ENCODE peak calls at places on chromosomes 13 and 19, in ten cellular contexts. One of them, this sample, is unnamed. For H3K36me3, the result is how much of the 10 kb centered on the place peaks cover.

GRCh38 chr19:6099037-6099436 is 11.3 kb downstream of the RFX2 start:
- DNase-seq in HepG2: no peak
- DNase-seq in tibial nerve: no peak
- DNase-seq in upper lobe of left lung: no peak
- DNase-seq in stomach: no peak
- DNase-seq in esophagus muscularis mucosa: no peak
- DNase-seq in K562: no peak
- DNase-seq in sigmoid colon: no peak
- DNase-seq in transverse colon: no peak
- DNase-seq in H1: no peak
- DNase-seq in this sample: no peak

GRCh38 chr13:96214804-96215445 is 125.0 kb downstream of the HS6ST3 start:
- DNase-seq in HepG2: no peak
- DNase-seq in tibial nerve: no peak
- DNase-seq in upper lobe of left lung: no peak
- DNase-seq in stomach: no peak
- DNase-seq in esophagus muscularis mucosa: no peak
- DNase-seq in K562: peak
- DNase-seq in sigmoid colon: no peak
- DNase-seq in transverse colon: no peak
- DNase-seq in H1: no peak
- DNase-seq in this sample: no peak

GRCh38 chr19:50333737-50334617 is 4.8 kb upstream of the KCNC3 start:
- DNase-seq in HepG2: no peak
- DNase-seq in tibial nerve: no peak
- DNase-seq in upper lobe of left lung: peak
- DNase-seq in stomach: peak
- DNase-seq in esophagus muscularis mucosa: no peak
- DNase-seq in K562: peak
- DNase-seq in sigmoid colon: peak
- DNase-seq in transverse colon: peak
- DNase-seq in H1: no peak
- DNase-seq in this sample: no peak

GRCh38 chr19:53812335-53812734 is 11.8 kb downstream of the NLRP12 start:
- DNase-seq in HepG2: no peak
- DNase-seq in tibial nerve: no peak
- DNase-seq in upper lobe of left lung: no peak
- DNase-seq in stomach: no peak
- DNase-seq in esophagus muscularis mucosa: no peak
- DNase-seq in K562: peak
- DNase-seq in sigmoid colon: no peak
- DNase-seq in transverse colon: no peak
- DNase-seq in H1: no peak
- DNase-seq in this sample: no peak

GRCh38 chr19:30358319-30358718 is 13.9 kb upstream of the ZNF536 start:
- DNase-seq in HepG2: no peak
- DNase-seq in tibial nerve: no peak
- DNase-seq in upper lobe of left lung: no peak
- DNase-seq in stomach: no peak
- DNase-seq in esophagus muscularis mucosa: no peak
- DNase-seq in K562: no peak
- DNase-seq in sigmoid colon: no peak
- DNase-seq in transverse colon: no peak
- DNase-seq in H1: no peak
- DNase-seq in this sample: no peak

GRCh38 chr19:13060233-13060963 is 42.3 kb downstream of the LYL1 start:
- DNase-seq in HepG2: peak
- DNase-seq in tibial nerve: no peak
- DNase-seq in upper lobe of left lung: peak
- DNase-seq in stomach: no peak
- DNase-seq in esophagus muscularis mucosa: no peak
- DNase-seq in K562: no peak
- DNase-seq in sigmoid colon: no peak
- DNase-seq in transverse colon: peak
- DNase-seq in H1: no peak
- DNase-seq in this sample: no peak

GRCh38 chr19:10961073-10961762 is 388 bp downstream of the SMARCA4 start:
- DNase-seq in HepG2: no peak
- DNase-seq in tibial nerve: peak
- DNase-seq in upper lobe of left lung: no peak
- DNase-seq in stomach: peak
- DNase-seq in esophagus muscularis mucosa: no peak
- DNase-seq in K562: peak
- DNase-seq in sigmoid colon: peak
- DNase-seq in transverse colon: peak
- DNase-seq in H1: no peak
- DNase-seq in this sample: no peak

GRCh38 chr13:89688908-89689307 is 1658.6 kb upstream of the MIR17HG start:
- DNase-seq in HepG2: no peak
- DNase-seq in tibial nerve: no peak
- DNase-seq in upper lobe of left lung: no peak
- DNase-seq in stomach: no peak
- DNase-seq in esophagus muscularis mucosa: no peak
- DNase-seq in K562: no peak
- DNase-seq in sigmoid colon: no peak
- DNase-seq in transverse colon: no peak
- DNase-seq in H1: no peak
- DNase-seq in this sample: no peak

GRCh38 chr13:44238011-44238421 is 135.6 kb upstream of the SERP2 start:
- DNase-seq in HepG2: no peak
- DNase-seq in tibial nerve: no peak
- DNase-seq in upper lobe of left lung: no peak
- DNase-seq in stomach: no peak
- DNase-seq in esophagus muscularis mucosa: no peak
- DNase-seq in K562: no peak
- DNase-seq in sigmoid colon: no peak
- DNase-seq in transverse colon: no peak
- DNase-seq in H1: no peak
- DNase-seq in this sample: no peak

GRCh38 chr19:41296323-41296935 is 13.5 kb upstream of the CCDC97 start:
- DNase-seq in HepG2: no peak
- DNase-seq in tibial nerve: no peak
- DNase-seq in upper lobe of left lung: no peak
- DNase-seq in stomach: no peak
- DNase-seq in esophagus muscularis mucosa: no peak
- DNase-seq in K562: no peak
- DNase-seq in sigmoid colon: no peak
- DNase-seq in transverse colon: peak
- DNase-seq in H1: no peak
- DNase-seq in this sample: no peak

GRCh38 chr19:710767-711166 is 2.0 kb downstream of the PALM start:
- DNase-seq in HepG2: no peak
- DNase-seq in tibial nerve: no peak
- DNase-seq in upper lobe of left lung: peak
- DNase-seq in stomach: no peak
- DNase-seq in esophagus muscularis mucosa: no peak
- DNase-seq in K562: no peak
- DNase-seq in sigmoid colon: no peak
- DNase-seq in transverse colon: no peak
- DNase-seq in H1: no peak
- DNase-seq in this sample: no peak

GRCh38 chr13:50071399-50071798 is 56.2 kb downstream of the KCNRG start:
- DNase-seq in HepG2: no peak
- DNase-seq in tibial nerve: no peak
- DNase-seq in upper lobe of left lung: no peak
- DNase-seq in stomach: no peak
- DNase-seq in esophagus muscularis mucosa: no peak
- DNase-seq in K562: no peak
- DNase-seq in sigmoid colon: no peak
- DNase-seq in transverse colon: no peak
- DNase-seq in H1: no peak
- DNase-seq in this sample: no peak

GRCh38 chr13:50060718-50061117 is 45.5 kb downstream of the KCNRG start:
- DNase-seq in HepG2: no peak
- DNase-seq in tibial nerve: no peak
- DNase-seq in upper lobe of left lung: no peak
- DNase-seq in stomach: no peak
- DNase-seq in esophagus muscularis mucosa: no peak
- DNase-seq in K562: no peak
- DNase-seq in sigmoid colon: no peak
- DNase-seq in transverse colon: no peak
- DNase-seq in H1: no peak
- DNase-seq in this sample: no peak

GRCh38 chr13:50069255-50069654 is 54.0 kb downstream of the KCNRG start:
- DNase-seq in HepG2: no peak
- DNase-seq in tibial nerve: no peak
- DNase-seq in upper lobe of left lung: no peak
- DNase-seq in stomach: no peak
- DNase-seq in esophagus muscularis mucosa: no peak
- DNase-seq in K562: no peak
- DNase-seq in sigmoid colon: no peak
- DNase-seq in transverse colon: no peak
- DNase-seq in H1: no peak
- DNase-seq in this sample: no peak

GRCh38 chr13:50068508-50068907 is 53.3 kb downstream of the KCNRG start:
- DNase-seq in HepG2: no peak
- DNase-seq in tibial nerve: no peak
- DNase-seq in upper lobe of left lung: no peak
- DNase-seq in stomach: no peak
- DNase-seq in esophagus muscularis mucosa: no peak
- DNase-seq in K562: no peak
- DNase-seq in sigmoid colon: no peak
- DNase-seq in transverse colon: no peak
- DNase-seq in H1: no peak
- DNase-seq in this sample: no peak

DNA sequence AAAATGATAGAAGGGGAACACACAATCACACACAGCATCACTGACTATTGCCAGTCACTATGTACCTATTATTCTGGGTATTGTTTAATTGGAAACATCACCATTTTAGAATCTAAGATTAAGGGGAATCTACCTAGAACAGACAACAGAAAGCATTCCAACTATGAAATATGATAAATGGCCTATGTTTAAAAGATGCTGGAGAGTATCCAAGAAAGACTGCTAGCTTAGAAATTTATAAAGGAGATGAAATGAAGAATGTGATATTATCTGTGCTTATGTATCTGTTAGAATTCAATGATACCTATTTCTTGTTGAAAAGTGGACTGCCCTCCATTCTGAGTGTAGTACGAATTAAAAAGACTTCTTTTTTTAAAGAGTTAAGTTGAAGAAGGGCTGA is 50.5 kb downstream of the KCNRG start:
- DNase-seq in HepG2: no peak
- DNase-seq in tibial nerve: no peak
- DNase-seq in upper lobe of left lung: no peak
- DNase-seq in stomach: no peak
- DNase-seq in esophagus muscularis mucosa: no peak
- DNase-seq in K562: no peak
- DNase-seq in sigmoid colon: no peak
- DNase-seq in transverse colon: no peak
- DNase-seq in H1: no peak
- DNase-seq in this sample: no peak
- H3K36me3 ChIP-seq in HepG2: under half
- H3K36me3 ChIP-seq in tibial nerve: under half
- H3K36me3 ChIP-seq in upper lobe of left lung: under half
- H3K36me3 ChIP-seq in stomach: under half
- H3K36me3 ChIP-seq in esophagus muscularis mucosa: under half
- H3K36me3 ChIP-seq in K562: half or more
- H3K36me3 ChIP-seq in sigmoid colon: under half
- H3K36me3 ChIP-seq in transverse colon: under half
- H3K36me3 ChIP-seq in H1: under half
- H3K36me3 ChIP-seq in this sample: under half

GRCh38 chr13:100875392-100876043 is 200.9 kb upstream of the TMTC4 start:
- DNase-seq in HepG2: no peak
- DNase-seq in tibial nerve: no peak
- DNase-seq in upper lobe of left lung: no peak
- DNase-seq in stomach: no peak
- DNase-seq in esophagus muscularis mucosa: no peak
- DNase-seq in K562: no peak
- DNase-seq in sigmoid colon: no peak
- DNase-seq in transverse colon: no peak
- DNase-seq in H1: no peak
- DNase-seq in this sample: no peak
- TF ChIP-seq EP300 in HepG2: no peak
- TF ChIP-seq EP300 in tibial nerve: no peak
- TF ChIP-seq EP300 in upper lobe of left lung: no peak
- TF ChIP-seq EP300 in stomach: no peak
- TF ChIP-seq EP300 in esophagus muscularis mucosa: no peak
- TF ChIP-seq EP300 in K562: no peak
- TF ChIP-seq EP300 in sigmoid colon: no peak
- TF ChIP-seq EP300 in transverse colon: no peak
- TF ChIP-seq EP300 in H1: no peak
- TF ChIP-seq EP300 in this sample: no peak

DNA sequence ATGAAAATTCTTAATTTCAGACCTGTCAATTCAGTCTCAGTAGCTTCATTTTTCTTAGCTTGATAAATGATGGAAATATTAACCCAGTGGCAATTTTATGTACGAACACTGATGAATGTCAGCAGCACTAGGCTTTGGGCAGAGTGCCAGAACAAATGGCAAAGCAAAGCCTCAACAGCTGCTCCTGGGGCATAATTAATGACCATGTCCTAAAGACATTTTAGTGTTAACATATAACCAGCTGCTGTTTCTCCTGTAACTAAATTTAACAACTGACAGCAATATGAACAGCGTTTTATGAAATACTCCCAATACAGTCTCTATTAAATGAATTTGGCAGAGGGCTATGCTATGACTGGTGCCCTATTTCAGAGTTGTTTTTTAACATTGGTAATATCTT is 47.1 kb downstream of the ZNF568 start:
- DNase-seq in HepG2: no peak
- DNase-seq in tibial nerve: no peak
- DNase-seq in upper lobe of left lung: no peak
- DNase-seq in stomach: no peak
- DNase-seq in esophagus muscularis mucosa: no peak
- DNase-seq in K562: no peak
- DNase-seq in sigmoid colon: no peak
- DNase-seq in transverse colon: no peak
- DNase-seq in H1: no peak
- DNase-seq in this sample: no peak
- H3K36me3 ChIP-seq in HepG2: under half
- H3K36me3 ChIP-seq in tibial nerve: under half
- H3K36me3 ChIP-seq in upper lobe of left lung: under half
- H3K36me3 ChIP-seq in stomach: under half
- H3K36me3 ChIP-seq in esophagus muscularis mucosa: under half
- H3K36me3 ChIP-seq in K562: under half
- H3K36me3 ChIP-seq in sigmoid colon: under half
- H3K36me3 ChIP-seq in transverse colon: under half
- H3K36me3 ChIP-seq in H1: under half
- H3K36me3 ChIP-seq in this sample: under half

DNA sequence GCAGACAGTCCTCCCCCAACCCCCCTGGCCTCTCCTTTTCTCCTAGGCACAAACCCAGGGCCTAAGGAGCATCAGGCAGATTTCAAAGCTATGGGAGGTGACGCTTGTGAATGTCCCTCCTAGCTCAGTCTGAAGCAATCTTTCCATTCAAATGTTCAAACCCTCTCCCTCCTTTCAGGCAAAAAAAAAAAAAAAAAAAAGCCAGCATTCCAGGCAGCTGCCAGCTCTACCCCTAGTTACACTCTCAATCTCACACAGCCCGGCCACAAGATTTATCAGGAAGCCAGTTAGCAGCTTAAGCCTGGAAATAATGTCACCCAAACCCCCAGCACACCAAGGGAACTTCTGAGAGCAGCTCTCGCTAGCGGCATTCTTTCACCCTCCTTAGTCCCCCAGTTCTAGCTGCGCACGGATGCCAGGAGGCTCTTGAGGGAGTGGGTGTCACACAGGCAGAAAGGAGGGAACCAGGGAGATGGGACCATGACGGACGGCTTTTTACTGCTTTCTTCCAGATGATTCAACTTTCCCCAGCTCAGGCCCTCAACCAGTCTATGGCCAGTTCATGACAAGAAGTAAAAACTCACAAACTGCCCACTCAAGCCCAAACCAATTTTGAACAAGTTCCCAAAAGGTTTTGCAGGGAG is 6.3 kb downstream of the SH3GL1 start:
- DNase-seq in HepG2: no peak
- DNase-seq in tibial nerve: no peak
- DNase-seq in upper lobe of left lung: no peak
- DNase-seq in stomach: no peak
- DNase-seq in esophagus muscularis mucosa: no peak
- DNase-seq in K562: no peak
- DNase-seq in sigmoid colon: no peak
- DNase-seq in transverse colon: no peak
- DNase-seq in H1: no peak
- DNase-seq in this sample: no peak
- TF ChIP-seq EP300 in HepG2: no peak
- TF ChIP-seq EP300 in tibial nerve: no peak
- TF ChIP-seq EP300 in upper lobe of left lung: no peak
- TF ChIP-seq EP300 in stomach: no peak
- TF ChIP-seq EP300 in esophagus muscularis mucosa: no peak
- TF ChIP-seq EP300 in K562: no peak
- TF ChIP-seq EP300 in sigmoid colon: no peak
- TF ChIP-seq EP300 in transverse colon: no peak
- TF ChIP-seq EP300 in H1: no peak
- TF ChIP-seq EP300 in this sample: no peak